ENCODE peak calls at places on chromosomes 12 and 14, in six cellular contexts. A is adrenal gland, F is GM12865, G is HFFc6, B is T-helper 9 cell, R is activated T-cell treated with anti-CD3 and anti-CD28 coated beads for 24 hours. K is an unnamed sample.

GRCh38 chr14:96592591-96593388 is 90.6 kb downstream of the PAPOLA start:
- DNase-seq in B (peak), F (peak), R (peak), A (no peak), G (no peak), K (peak)

GRCh38 chr12:88111074-88111652 is 30.7 kb downstream of the CEP290 start:
- DNase-seq in F (peak), G (peak), R (no peak), B (no peak), A (no peak), K (no peak)

GRCh38 chr14:23326491-23327332 is 5.5 kb downstream of the PABPN1 start:
- DNase-seq in G (no peak), B (no peak), A (no peak), F (no peak), R (no peak), K (no peak)

GRCh38 chr12:34392741-34393085 is 370.4 kb downstream of the ALG10 start:
- DNase-seq in G (no peak), F (no peak), B (no peak), A (no peak), R (no peak), K (no peak)

GRCh38 chr14:87944987-87945604 is 47.9 kb downstream of the GALC start:
- DNase-seq in A (no peak), R (no peak), G (peak), B (no peak), F (peak), K (no peak)

GRCh38 chr12:52524898-52525591 is 4.9 kb upstream of the KRT5 start:
- DNase-seq in G (no peak), B (no peak), F (peak), A (no peak), R (no peak), K (no peak)

GRCh38 chr12:114447799-114448617 is 42.1 kb upstream of the TBX5 start:
- DNase-seq in B (no peak), F (no peak), A (no peak), G (no peak), R (no peak), K (no peak)

GRCh38 chr14:104769324-104770071 is 16.6 kb downstream of the SIVA1 start:
- DNase-seq in B (no peak), R (no peak), A (no peak), F (no peak), G (no peak), K (no peak)

GRCh38 chr14:74438351-74438915 is 12.4 kb upstream of the SYNDIG1L start:
- DNase-seq in F (no peak), G (no peak), A (no peak), B (no peak), R (no peak), K (no peak)

GRCh38 chr12:32545413-32545970 is 133.6 kb upstream of the DNM1L start:
- DNase-seq in A (no peak), R (no peak), F (no peak), B (no peak), G (no peak), K (no peak)

GRCh38 chr14:24847568-24847967 is 202.4 kb downstream of the STXBP6 start:
- DNase-seq in B (no peak), F (no peak), A (no peak), G (no peak), R (no peak), K (no peak)

GRCh38 chr12:1199700-1200099 is 208.7 kb downstream of the ERC1 start:
- DNase-seq in F (no peak), B (no peak), R (no peak), A (no peak), G (no peak), K (no peak)

GRCh38 chr12:51721281-51721940 is 127.1 kb downstream of the FIGNL2 start:
- DNase-seq in B (peak), R (peak), F (peak), A (peak), G (no peak), K (peak)

GRCh38 chr12:116590561-116590960 is 31.4 kb downstream of the MAP1LC3B2 start:
- DNase-seq in B (no peak), G (peak), A (no peak), R (no peak), F (no peak), K (no peak)

GRCh38 chr12:92656911-92657310 is 45.9 kb upstream of the PLEKHG7 start:
- DNase-seq in F (no peak), G (no peak), B (no peak), A (no peak), R (no peak), K (no peak)

GRCh38 chr12:91098942-91099341 is 12.4 kb downstream of the LUM start:
- DNase-seq in A (no peak), R (no peak), G (peak), F (no peak), B (no peak), K (no peak)

GRCh38 chr12:3295225-3295624 is 195.8 kb upstream of the PRMT8 start:
- DNase-seq in G (no peak), B (no peak), F (no peak), R (no peak), A (no peak), K (no peak)

GRCh38 chr14:45716506-45716905 is 463.5 kb upstream of the MIS18BP1 start:
- DNase-seq in F (peak), B (no peak), R (no peak), G (no peak), A (peak), K (no peak)

GRCh38 chr14:64705406-64706118 is 1.3 kb downstream of the PLEKHG3 start:
- DNase-seq in G (no peak), A (no peak), F (no peak), B (peak), R (no peak), K (no peak)

GRCh38 chr14:52254086-52254485 is 13.4 kb upstream of the PTGDR start:
- DNase-seq in B (no peak), R (no peak), A (no peak), G (no peak), F (no peak), K (no peak)

GRCh38 chr12:98002887-98003493 is 512.4 kb upstream of the TMPO start:
- DNase-seq in G (no peak), B (peak), R (peak), A (peak), F (peak), K (peak)

GRCh38 chr12:96487214-96487613 is 2.2 kb upstream of the CFAP54 start:
- DNase-seq in G (peak), B (no peak), R (no peak), F (no peak), A (no peak), K (no peak)

GRCh38 chr12:6607751-6608591 is 792 bp upstream of the CHD4 start:
- DNase-seq in F (peak), B (peak), R (peak), G (peak), A (peak), K (peak)

GRCh38 chr12:123449103-123449736 is 8.7 kb upstream of the SNRNP35 start:
- DNase-seq in A (no peak), B (no peak), F (no peak), G (no peak), R (no peak), K (no peak)

GRCh38 chr12:131528144-131528543 is 182.7 kb upstream of the SFSWAP start:
- DNase-seq in F (no peak), G (no peak), R (no peak), B (no peak), A (no peak), K (no peak)

GRCh38 chr12:126760109-126760508 is 1506.9 kb upstream of the TMEM132C start:
- DNase-seq in G (no peak), F (no peak), B (no peak), A (no peak), R (no peak), K (no peak)

GRCh38 chr14:65291561-65291960 is 121.0 kb upstream of the FUT8 start:
- DNase-seq in F (no peak), A (no peak), G (no peak), R (no peak), B (no peak), K (no peak)

GRCh38 chr14:36315159-36315853 is 5.1 kb downstream of the MBIP start:
- DNase-seq in A (no peak), B (no peak), R (peak), G (no peak), F (peak), K (peak)

GRCh38 chr14:76917759-76918175 is 91.6 kb downstream of the LRRC74A start:
- DNase-seq in F (no peak), R (no peak), B (no peak), G (no peak), A (peak), K (no peak)

GRCh38 chr14:69298131-69299071 is 38.4 kb downstream of the GALNT16 start:
- DNase-seq in B (no peak), A (peak), G (no peak), R (no peak), F (no peak), K (no peak)

GRCh38 chr12:11651785-11652184 is 2.3 kb downstream of the ETV6 start:
- DNase-seq in G (peak), F (peak), A (no peak), R (no peak), B (no peak), K (no peak)

GRCh38 chr12:110639336-110640178 is 25.6 kb downstream of the TCTN1 start:
- DNase-seq in R (no peak), B (no peak), A (no peak), F (peak), G (peak), K (no peak)

GRCh38 chr12:54997914-54998507 is 13.4 kb upstream of the TESPA1 start:
- DNase-seq in A (no peak), G (no peak), R (no peak), F (no peak), B (no peak), K (no peak)